ENCODE peak calls at places on chromosomes 13 and 19, in seven cellular contexts. C, K, G, Z, H, T and W are unnamed samples.

GRCh38 chr19:38433268-38433733 is at the start of gene RYR1:
- DNase-seq in C (no peak), H (no peak), K (no peak), Z (peak), G (no peak), T (peak), W (peak)

GRCh38 chr19:45058622-45059159 is 17.6 kb downstream of the ZNF296 start:
- DNase-seq in T (no peak), K (no peak), C (no peak), G (no peak), H (no peak), Z (no peak), W (no peak)

GRCh38 chr19:34314437-34315313 is 50.3 kb upstream of the GPI start:
- DNase-seq in K (no peak), Z (peak), G (no peak), H (no peak), C (no peak), T (no peak), W (peak)

GRCh38 chr19:8510589-8511115 is 3.3 kb downstream of the ZNF414 start:
- DNase-seq in T (no peak), G (no peak), C (no peak), K (no peak), Z (no peak), H (no peak), W (no peak)

GRCh38 chr13:30618938-30619289 is 1.2 kb downstream of the USPL1 start:
- DNase-seq in G (no peak), C (peak), Z (no peak), H (no peak), K (no peak), T (no peak), W (no peak)

GRCh38 chr19:52170863-52171320 is 529 bp downstream of the ZNF836 start:
- DNase-seq in H (no peak), Z (no peak), C (no peak), T (no peak), K (no peak), G (no peak), W (no peak)

GRCh38 chr19:49642488-49643035 is 553 bp downstream of the SCAF1 start:
- DNase-seq in T (no peak), C (no peak), G (no peak), K (no peak), H (no peak), Z (no peak), W (no peak)

GRCh38 chr13:37492741-37493514 is 105.6 kb downstream of the POSTN start:
- DNase-seq in Z (no peak), H (no peak), T (peak), G (no peak), K (peak), C (peak), W (no peak)

GRCh38 chr13:94249512-94249911 is 230.0 kb downstream of the DCT start:
- DNase-seq in C (peak), Z (no peak), H (no peak), G (no peak), T (peak), K (peak), W (no peak)

GRCh38 chr19:18839465-18840287 is 7.9 kb downstream of the UPF1 start:
- DNase-seq in C (no peak), Z (no peak), K (no peak), H (no peak), G (no peak), T (no peak), W (no peak)

GRCh38 chr13:20159646-20160345 is 1.1 kb downstream of the GJA3 start:
- DNase-seq in H (no peak), T (peak), G (no peak), Z (no peak), K (no peak), C (peak), W (no peak)

GRCh38 chr13:20157387-20157786 is 3.5 kb downstream of the GJA3 start:
- DNase-seq in Z (no peak), T (no peak), K (no peak), G (no peak), H (no peak), C (no peak), W (no peak)

GRCh38 chr13:20160346-20161274 is at the start of gene GJA3:
- DNase-seq in G (no peak), Z (peak), H (peak), C (no peak), K (no peak), T (peak), W (peak)

GRCh38 chr13:20161951-20162300 is 1.1 kb upstream of the GJA3 start:
- DNase-seq in G (no peak), H (no peak), T (no peak), K (no peak), C (no peak), Z (no peak), W (no peak)

DNA sequence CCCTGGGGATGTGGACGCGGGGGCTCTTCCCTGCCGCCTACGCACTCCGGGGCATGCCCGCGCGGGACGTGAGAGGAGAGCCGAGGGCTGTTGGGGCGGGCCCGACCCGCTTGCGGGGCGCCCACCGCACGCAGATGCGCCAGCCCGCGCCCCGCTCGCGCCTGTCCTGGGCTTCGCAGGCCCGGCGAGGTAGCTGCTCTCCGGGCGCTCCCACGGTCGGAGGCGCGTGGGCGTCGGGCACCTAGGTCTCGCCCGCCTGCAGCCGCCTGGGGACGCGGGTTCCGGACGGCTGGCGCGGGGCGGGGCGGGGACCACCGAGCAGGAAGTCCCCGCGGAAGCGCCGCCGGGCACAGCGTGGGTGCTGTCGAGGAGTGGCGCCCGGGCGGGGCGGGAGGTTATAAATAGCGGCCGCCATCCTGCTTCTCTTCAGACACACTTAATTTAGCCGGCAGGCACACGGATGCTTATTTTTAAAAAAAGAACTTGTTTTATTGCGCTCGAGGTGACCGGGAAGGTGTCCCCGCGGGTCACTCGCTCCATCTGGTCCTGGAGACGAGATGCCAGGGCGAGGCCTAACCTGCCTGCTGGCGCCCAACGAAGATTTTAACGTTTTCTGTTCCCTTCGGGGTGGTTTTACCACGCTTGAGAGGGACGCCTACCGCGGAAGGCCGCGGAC is 561 bp upstream of the GJA3 start:
- DNase-seq in C (no peak), K (no peak), G (no peak), H (no peak), Z (peak), T (no peak), W (peak)
- TF ChIP-seq CTCF in C (no peak), K (no peak), G (no peak), H (no peak), Z (no peak), T (no peak), W (no peak)

DNA sequence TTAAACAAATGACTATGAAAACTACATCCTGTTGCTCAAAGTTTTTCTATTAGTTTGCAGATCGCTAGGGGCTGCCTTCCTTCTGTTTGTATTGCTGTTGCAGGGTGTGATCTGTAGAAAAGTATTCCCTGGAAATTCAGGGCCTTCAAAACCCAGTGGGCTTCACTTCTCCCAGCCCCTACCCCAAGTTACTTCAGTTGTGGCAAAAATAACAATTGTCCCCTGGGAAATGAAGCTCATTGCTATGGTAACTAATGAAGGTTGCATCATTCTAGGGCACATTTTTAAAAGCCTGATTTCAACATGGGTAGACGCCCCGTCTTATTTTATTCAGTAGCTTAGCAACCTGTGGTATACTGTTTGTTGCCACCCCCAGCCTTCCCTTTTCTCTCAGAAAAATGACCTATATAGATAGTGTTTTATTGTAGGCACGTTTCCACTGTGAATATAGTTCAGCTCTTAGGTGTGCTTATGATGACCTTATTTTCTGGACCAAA is 60.9 kb downstream of the WDFY2 start:
- DNase-seq in H (peak), Z (peak), K (peak), G (no peak), T (peak), C (peak), W (peak)
- TF ChIP-seq CTCF in H (no peak), Z (no peak), K (no peak), G (no peak), T (no peak), C (no peak), W (no peak)

GRCh38 chr19:9903341-9903740 is 33.0 kb downstream of the OLFM2 start:
- DNase-seq in G (no peak), C (no peak), T (no peak), H (no peak), Z (no peak), K (no peak), W (no peak)

GRCh38 chr19:9911524-9911923 is 24.8 kb downstream of the OLFM2 start:
- DNase-seq in Z (no peak), G (no peak), H (no peak), T (no peak), K (no peak), C (no peak), W (no peak)

GRCh38 chr19:9910625-9911024 is 25.7 kb downstream of the OLFM2 start:
- DNase-seq in Z (no peak), C (no peak), K (no peak), H (no peak), G (no peak), T (no peak), W (no peak)

GRCh38 chr19:9909251-9909650 is 27.1 kb downstream of the OLFM2 start:
- DNase-seq in G (no peak), K (no peak), H (no peak), Z (no peak), T (no peak), C (no peak), W (no peak)

GRCh38 chr19:9906475-9907087 is 29.7 kb downstream of the OLFM2 start:
- DNase-seq in T (no peak), C (no peak), K (no peak), H (no peak), Z (no peak), G (no peak), W (no peak)
- TF ChIP-seq CTCF in T (no peak), C (no peak), K (no peak), H (no peak), Z (no peak), G (no peak), W (no peak)

GRCh38 chr13:45341799-45342584 is 1.0 kb upstream of the TPT1 start:
- DNase-seq in K (no peak), C (peak), Z (no peak), G (no peak), H (no peak), T (peak), W (peak)

GRCh38 chr13:45339867-45340266 is 1.1 kb downstream of the TPT1 start:
- DNase-seq in Z (peak), K (no peak), G (no peak), T (no peak), C (no peak), H (no peak), W (no peak)

GRCh38 chr13:45341034-45341798 is at the start of gene TPT1:
- DNase-seq in H (peak), C (peak), K (peak), Z (peak), T (peak), G (peak), W (peak)

GRCh38 chr13:45339399-45339798 is 1.6 kb downstream of the TPT1 start:
- DNase-seq in Z (no peak), H (no peak), G (no peak), C (no peak), K (no peak), T (no peak), W (no peak)

GRCh38 chr13:45340422-45341033 is 455 bp downstream of the TPT1 start:
- DNase-seq in G (peak), Z (peak), K (peak), C (peak), T (peak), H (peak), W (peak)
- TF ChIP-seq CTCF in G (peak), Z (peak), K (peak), C (peak), T (peak), H (no peak), W (peak)

DNA sequence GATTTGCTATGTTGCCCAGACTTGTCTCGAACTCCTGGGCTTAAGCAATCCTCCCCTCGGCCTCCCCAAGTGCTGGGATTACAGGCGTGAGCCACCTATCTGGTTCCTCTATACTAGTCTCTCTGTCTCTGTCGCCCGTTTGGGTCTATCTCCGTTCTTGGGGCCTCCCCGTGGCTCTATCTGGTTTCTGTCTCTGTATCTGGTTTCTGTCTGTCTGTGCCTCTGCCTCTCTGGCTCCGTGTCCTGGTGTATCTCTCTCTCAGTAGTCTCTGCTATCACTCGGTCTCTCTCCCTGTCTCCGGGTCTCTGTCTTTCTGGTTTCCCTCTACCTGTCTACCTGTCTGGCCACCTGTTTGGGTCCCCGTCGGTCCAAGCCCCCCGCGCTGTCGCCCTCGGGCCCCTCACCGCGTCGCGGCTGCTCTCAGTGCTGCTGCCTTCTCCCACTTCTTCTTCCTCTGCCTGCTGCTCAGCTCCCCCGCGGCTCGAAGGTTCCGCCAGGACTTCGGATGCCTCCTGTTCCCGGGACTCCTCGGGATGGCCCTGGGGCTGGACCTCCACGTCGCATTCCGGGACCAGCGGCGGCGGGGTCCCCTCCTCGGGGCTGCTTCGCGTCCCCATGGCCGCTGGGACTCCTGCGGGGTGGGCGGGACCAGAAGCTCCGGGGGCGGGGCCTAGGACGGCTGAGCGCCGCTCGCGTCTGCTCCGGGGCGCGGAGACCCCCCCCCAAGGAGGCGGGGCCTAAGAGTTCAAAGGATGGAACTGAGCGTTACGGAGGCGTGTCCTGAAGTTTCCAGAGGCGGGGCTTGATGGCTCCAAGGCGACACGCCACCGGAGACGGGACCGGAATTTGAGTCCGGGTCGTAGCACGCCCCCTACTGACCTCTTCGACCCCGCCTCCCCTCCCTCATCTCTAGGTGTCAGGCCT is 783 bp downstream of the PHLDB3 start:
- DNase-seq in C (peak), Z (peak), K (peak), G (peak), T (peak), H (peak), W (peak)
- TF ChIP-seq CTCF in C (no peak), Z (peak), K (no peak), G (no peak), T (no peak), H (peak), W (peak)

GRCh38 chr13:22569830-22570229 is 610.9 kb upstream of the SGCG start:
- DNase-seq in T (no peak), G (no peak), H (no peak), K (no peak), Z (no peak), C (no peak), W (no peak)
- TF ChIP-seq CTCF in T (no peak), G (peak), H (no peak), K (no peak), Z (no peak), C (no peak), W (no peak)